ENCODE peak calls at places on chromosomes 6 and 20, in six cellular contexts. One of them, this sample, is unnamed. For H3K36me3 and H3K27me3, the result is how much of the 10 kb centered on the place peaks cover.

GRCh38 chr6:136566851-136567250 is 16.6 kb upstream of the MAP7 start:
- DNase-seq in SJSA1: no peak
- DNase-seq in heart left ventricle: no peak
- DNase-seq in bronchial epithelial cell: no peak
- DNase-seq in brain microvascular endothelial cell: no peak
- DNase-seq in ovary: no peak
- DNase-seq in this sample: no peak

GRCh38 chr20:48309293-48309692 is 518.5 kb downstream of the PREX1 start:
- DNase-seq in SJSA1: no peak
- DNase-seq in brain microvascular endothelial cell: no peak
- DNase-seq in bronchial epithelial cell: no peak
- DNase-seq in ovary: no peak
- DNase-seq in heart left ventricle: no peak
- DNase-seq in this sample: no peak

GRCh38 chr20:53935353-53936084 is 134.9 kb downstream of the BCAS1 start:
- DNase-seq in SJSA1: peak
- DNase-seq in brain microvascular endothelial cell: no peak
- DNase-seq in bronchial epithelial cell: no peak
- DNase-seq in heart left ventricle: no peak
- DNase-seq in ovary: no peak
- DNase-seq in this sample: no peak

GRCh38 chr6:29968130-29968529 is 25.8 kb downstream of the HLA-A start:
- DNase-seq in SJSA1: peak
- DNase-seq in ovary: no peak
- DNase-seq in bronchial epithelial cell: peak
- DNase-seq in brain microvascular endothelial cell: no peak
- DNase-seq in heart left ventricle: no peak
- DNase-seq in this sample: no peak

GRCh38 chr6:149221774-149222070 is 95.8 kb upstream of the TAB2 start:
- DNase-seq in brain microvascular endothelial cell: no peak
- DNase-seq in SJSA1: no peak
- DNase-seq in heart left ventricle: no peak
- DNase-seq in bronchial epithelial cell: no peak
- DNase-seq in ovary: no peak
- DNase-seq in this sample: no peak

GRCh38 chr20:44552950-44553908 is 29.1 kb upstream of the PKIG start:
- DNase-seq in brain microvascular endothelial cell: peak
- DNase-seq in heart left ventricle: no peak
- DNase-seq in SJSA1: no peak
- DNase-seq in ovary: no peak
- DNase-seq in bronchial epithelial cell: peak
- DNase-seq in this sample: no peak

GRCh38 chr6:38039497-38039896 is 220.0 kb downstream of the ZFAND3 start:
- DNase-seq in brain microvascular endothelial cell: no peak
- DNase-seq in SJSA1: no peak
- DNase-seq in heart left ventricle: no peak
- DNase-seq in bronchial epithelial cell: no peak
- DNase-seq in ovary: no peak
- DNase-seq in this sample: no peak

GRCh38 chr6:107673076-107673494 is 151.0 kb downstream of the SCML4 start:
- DNase-seq in brain microvascular endothelial cell: no peak
- DNase-seq in heart left ventricle: peak
- DNase-seq in bronchial epithelial cell: no peak
- DNase-seq in ovary: no peak
- DNase-seq in SJSA1: no peak
- DNase-seq in this sample: no peak

GRCh38 chr6:17032595-17033591 is 69.0 kb upstream of the STMND1 start:
- DNase-seq in brain microvascular endothelial cell: peak
- DNase-seq in ovary: peak
- DNase-seq in SJSA1: peak
- DNase-seq in heart left ventricle: no peak
- DNase-seq in bronchial epithelial cell: peak
- DNase-seq in this sample: no peak

GRCh38 chr6:81638366-81638765 is 114.1 kb downstream of the TENT5A start:
- DNase-seq in ovary: no peak
- DNase-seq in SJSA1: no peak
- DNase-seq in bronchial epithelial cell: no peak
- DNase-seq in heart left ventricle: no peak
- DNase-seq in brain microvascular endothelial cell: no peak
- DNase-seq in this sample: no peak

GRCh38 chr6:99614430-99615161 is 8.0 kb downstream of the PRDM13 start:
- DNase-seq in SJSA1: no peak
- DNase-seq in ovary: no peak
- DNase-seq in brain microvascular endothelial cell: no peak
- DNase-seq in heart left ventricle: peak
- DNase-seq in bronchial epithelial cell: no peak
- DNase-seq in this sample: peak

GRCh38 chr6:138234363-138234762 is 16.1 kb upstream of the PBOV1 start:
- DNase-seq in heart left ventricle: no peak
- DNase-seq in bronchial epithelial cell: peak
- DNase-seq in SJSA1: no peak
- DNase-seq in brain microvascular endothelial cell: no peak
- DNase-seq in ovary: no peak
- DNase-seq in this sample: no peak

GRCh38 chr6:51959744-51960383 is 127.5 kb downstream of the PKHD1 start:
- DNase-seq in SJSA1: peak
- DNase-seq in brain microvascular endothelial cell: peak
- DNase-seq in bronchial epithelial cell: peak
- DNase-seq in heart left ventricle: peak
- DNase-seq in ovary: peak
- DNase-seq in this sample: peak

GRCh38 chr6:169046483-169047192 is 207.0 kb downstream of the THBS2 start:
- DNase-seq in bronchial epithelial cell: no peak
- DNase-seq in ovary: no peak
- DNase-seq in brain microvascular endothelial cell: peak
- DNase-seq in heart left ventricle: no peak
- DNase-seq in SJSA1: no peak
- DNase-seq in this sample: no peak

GRCh38 chr20:32966382-32966781 is 37.9 kb downstream of the SUN5 start:
- DNase-seq in brain microvascular endothelial cell: no peak
- DNase-seq in heart left ventricle: no peak
- DNase-seq in bronchial epithelial cell: no peak
- DNase-seq in SJSA1: no peak
- DNase-seq in ovary: no peak
- DNase-seq in this sample: no peak

GRCh38 chr6:163340201-163340887 is 74.2 kb upstream of the QKI start:
- DNase-seq in SJSA1: no peak
- DNase-seq in brain microvascular endothelial cell: no peak
- DNase-seq in bronchial epithelial cell: no peak
- DNase-seq in ovary: no peak
- DNase-seq in heart left ventricle: no peak
- DNase-seq in this sample: no peak

GRCh38 chr6:169965657-169966311 is 214.4 kb downstream of the ERMARD start:
- DNase-seq in ovary: peak
- DNase-seq in brain microvascular endothelial cell: no peak
- DNase-seq in SJSA1: peak
- DNase-seq in heart left ventricle: no peak
- DNase-seq in bronchial epithelial cell: no peak
- DNase-seq in this sample: no peak

GRCh38 chr6:84549912-84550311 is 214.5 kb downstream of the TBX18 start:
- DNase-seq in ovary: no peak
- DNase-seq in heart left ventricle: no peak
- DNase-seq in SJSA1: no peak
- DNase-seq in brain microvascular endothelial cell: no peak
- DNase-seq in bronchial epithelial cell: peak
- DNase-seq in this sample: peak

GRCh38 chr6:88584581-88584980 is 378.8 kb downstream of the RNGTT start:
- DNase-seq in brain microvascular endothelial cell: no peak
- DNase-seq in bronchial epithelial cell: no peak
- DNase-seq in ovary: no peak
- DNase-seq in SJSA1: no peak
- DNase-seq in heart left ventricle: no peak
- DNase-seq in this sample: no peak

GRCh38 chr6:76839505-76839904 is 623.8 kb downstream of the HTR1B start:
- DNase-seq in bronchial epithelial cell: no peak
- DNase-seq in SJSA1: no peak
- DNase-seq in ovary: no peak
- DNase-seq in heart left ventricle: no peak
- DNase-seq in brain microvascular endothelial cell: no peak
- DNase-seq in this sample: no peak

GRCh38 chr6:157223486-157223885 is 99.8 kb downstream of the TMEM242 start:
- DNase-seq in SJSA1: no peak
- DNase-seq in ovary: no peak
- DNase-seq in heart left ventricle: no peak
- DNase-seq in bronchial epithelial cell: no peak
- DNase-seq in brain microvascular endothelial cell: no peak
- DNase-seq in this sample: no peak

GRCh38 chr6:12459945-12460800 is 170.0 kb downstream of the EDN1 start:
- DNase-seq in ovary: no peak
- DNase-seq in brain microvascular endothelial cell: no peak
- DNase-seq in bronchial epithelial cell: no peak
- DNase-seq in heart left ventricle: no peak
- DNase-seq in SJSA1: no peak
- DNase-seq in this sample: no peak

GRCh38 chr6:11188161-11188915 is 44.1 kb downstream of the NEDD9 start:
- DNase-seq in heart left ventricle: no peak
- DNase-seq in bronchial epithelial cell: peak
- DNase-seq in SJSA1: no peak
- DNase-seq in brain microvascular endothelial cell: no peak
- DNase-seq in ovary: no peak
- DNase-seq in this sample: no peak

GRCh38 chr6:134491473-134491872 is 173.6 kb upstream of the SGK1 start:
- DNase-seq in brain microvascular endothelial cell: peak
- DNase-seq in ovary: no peak
- DNase-seq in bronchial epithelial cell: no peak
- DNase-seq in heart left ventricle: no peak
- DNase-seq in SJSA1: no peak
- DNase-seq in this sample: no peak

GRCh38 chr20:17936306-17936790 is 32.2 kb downstream of the SNX5 start:
- DNase-seq in heart left ventricle: no peak
- DNase-seq in bronchial epithelial cell: no peak
- DNase-seq in brain microvascular endothelial cell: peak
- DNase-seq in SJSA1: no peak
- DNase-seq in ovary: no peak
- DNase-seq in this sample: no peak

GRCh38 chr6:15513801-15514711 is 148.8 kb downstream of the DTNBP1 start:
- DNase-seq in ovary: no peak
- DNase-seq in heart left ventricle: no peak
- DNase-seq in bronchial epithelial cell: no peak
- DNase-seq in brain microvascular endothelial cell: no peak
- DNase-seq in SJSA1: no peak
- DNase-seq in this sample: no peak
- H3K36me3 ChIP-seq in ovary: under half
- H3K36me3 ChIP-seq in heart left ventricle: half or more
- H3K36me3 ChIP-seq in bronchial epithelial cell: half or more
- H3K36me3 ChIP-seq in brain microvascular endothelial cell: under half
- H3K36me3 ChIP-seq in SJSA1: under half
- H3K36me3 ChIP-seq in this sample: half or more

GRCh38 chr20:19706463-19706862 is 51.6 kb upstream of the RIN2 start:
- DNase-seq in brain microvascular endothelial cell: no peak
- DNase-seq in SJSA1: no peak
- DNase-seq in bronchial epithelial cell: no peak
- DNase-seq in heart left ventricle: no peak
- DNase-seq in ovary: no peak
- DNase-seq in this sample: no peak
- H3K27me3 ChIP-seq in brain microvascular endothelial cell: under half
- H3K27me3 ChIP-seq in SJSA1: under half
- H3K27me3 ChIP-seq in bronchial epithelial cell: under half
- H3K27me3 ChIP-seq in heart left ventricle: under half
- H3K27me3 ChIP-seq in ovary: under half
- H3K27me3 ChIP-seq in this sample: under half

DNA sequence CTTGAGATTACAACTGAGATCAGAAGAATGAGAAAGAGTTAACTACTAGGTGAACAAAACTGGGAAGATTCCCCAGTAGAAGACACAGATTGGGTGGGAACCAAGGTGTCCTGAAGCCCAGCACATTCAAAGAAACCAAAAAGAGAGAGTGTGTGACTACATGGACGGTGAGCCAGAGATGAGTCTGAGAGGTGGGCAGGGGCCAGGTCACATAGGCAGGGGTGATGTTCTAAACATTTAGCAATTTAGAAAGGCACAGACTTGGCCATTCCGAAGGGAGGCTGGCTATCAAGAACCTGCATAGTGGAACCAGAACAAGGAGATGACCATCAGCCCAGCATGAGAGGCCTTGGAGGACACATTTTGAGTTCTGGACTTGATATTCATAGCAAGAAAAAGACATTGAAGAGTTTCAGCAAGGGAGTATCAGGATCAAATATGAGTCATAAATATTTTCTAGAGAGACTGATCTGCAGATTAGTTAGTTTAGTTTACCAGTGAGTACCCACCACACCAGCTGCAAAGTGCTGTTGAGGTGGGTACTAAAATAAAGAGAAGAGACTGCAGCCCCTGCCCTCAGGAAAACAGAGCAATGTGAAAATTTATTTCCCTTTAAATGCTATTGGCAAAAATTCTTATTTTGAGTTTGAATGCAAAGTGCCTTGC is 340.5 kb upstream of the PRDM1 start:
- DNase-seq in ovary: no peak
- DNase-seq in heart left ventricle: no peak
- DNase-seq in bronchial epithelial cell: no peak
- DNase-seq in SJSA1: no peak
- DNase-seq in brain microvascular endothelial cell: no peak
- DNase-seq in this sample: no peak
- H3K36me3 ChIP-seq in ovary: under half
- H3K36me3 ChIP-seq in heart left ventricle: under half
- H3K36me3 ChIP-seq in bronchial epithelial cell: under half
- H3K36me3 ChIP-seq in SJSA1: under half
- H3K36me3 ChIP-seq in brain microvascular endothelial cell: under half
- H3K36me3 ChIP-seq in this sample: under half

DNA sequence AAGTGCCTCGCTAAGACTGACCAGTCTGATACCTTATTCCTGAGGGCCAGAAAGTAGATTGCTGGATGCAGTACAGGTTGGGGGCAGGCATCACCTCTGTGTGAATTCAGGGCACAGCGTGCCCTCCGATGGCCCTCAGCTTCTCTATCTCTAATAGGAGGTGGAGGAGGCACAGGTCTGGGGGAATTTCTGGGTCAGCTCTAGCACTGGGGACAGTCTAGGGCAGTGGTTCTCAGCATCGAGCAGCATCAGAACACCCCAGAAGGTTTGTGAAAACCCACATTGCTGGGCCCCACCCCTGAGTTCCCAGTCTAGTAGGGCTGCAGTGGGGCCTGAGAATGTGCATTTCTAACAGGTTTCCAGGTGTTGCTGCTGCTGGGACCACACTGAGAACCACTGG is 166.7 kb downstream of the CDC5L start:
- DNase-seq in SJSA1: no peak
- DNase-seq in brain microvascular endothelial cell: no peak
- DNase-seq in bronchial epithelial cell: no peak
- DNase-seq in ovary: no peak
- DNase-seq in heart left ventricle: no peak
- DNase-seq in this sample: no peak
- H3K27me3 ChIP-seq in SJSA1: under half
- H3K27me3 ChIP-seq in brain microvascular endothelial cell: under half
- H3K27me3 ChIP-seq in bronchial epithelial cell: under half
- H3K27me3 ChIP-seq in ovary: under half
- H3K27me3 ChIP-seq in heart left ventricle: under half
- H3K27me3 ChIP-seq in this sample: under half

This sample was measured in WERI-Rb-1.